ENCODE peak calls at places on chromosome 4, in six cellular contexts. P is K562, S is H1, A is HCT116, I is IMR-90, Y is HepG2. R is an unnamed sample.

GRCh38 chr4:55356991-55357461 is 11.0 kb downstream of the SRD5A3 start:
- DNase-seq in P (no peak), S (peak; percentile 33), A (no peak), I (peak; percentile 44), Y (peak; percentile 42), R (no peak)

GRCh38 chr4:137674066-137674465 is 141.8 kb upstream of the PCDH18 start:
- DNase-seq in P (no peak), S (no peak), A (no peak), I (peak; percentile 77), Y (no peak), R (no peak)

GRCh38 chr4:54499308-54500074 is 158.3 kb upstream of the KIT start:
- DNase-seq in P (peak; percentile 69), S (no peak), A (no peak), I (peak; percentile 5), Y (no peak), R (no peak)

GRCh38 chr4:3670521-3671519 is 95.4 kb upstream of the ADRA2C start:
- DNase-seq in P (no peak), S (no peak), A (no peak), I (no peak), Y (no peak), R (no peak)

GRCh38 chr4:768995-769394 is 56.9 kb downstream of the CPLX1 start:
- DNase-seq in P (no peak), S (no peak), A (no peak), I (no peak), Y (no peak), R (no peak)

GRCh38 chr4:63316633-63317032 is 1092.6 kb downstream of the TECRL start:
- DNase-seq in P (no peak), S (no peak), A (no peak), I (no peak), Y (no peak), R (no peak)

GRCh38 chr4:183632689-183633088 is 26.3 kb downstream of the RWDD4 start:
- DNase-seq in P (peak; percentile 77), S (no peak), A (no peak), I (no peak), Y (no peak), R (no peak)

GRCh38 chr4:53563824-53564223 is 27.5 kb downstream of the LNX1 start:
- DNase-seq in P (no peak), S (no peak), A (no peak), I (peak; percentile 89), Y (no peak), R (no peak)

GRCh38 chr4:5500165-5500564 is 208.2 kb downstream of the EVC2 start:
- DNase-seq in P (no peak), S (no peak), A (no peak), I (peak; percentile 58), Y (no peak), R (peak; percentile 32)

GRCh38 chr4:189974056-189974455 is 33.4 kb downstream of the FRG1 start:
- DNase-seq in P (peak; percentile 35), S (no peak), A (peak; percentile 38), I (no peak), Y (peak; percentile 15), R (peak; percentile 6)

DNA sequence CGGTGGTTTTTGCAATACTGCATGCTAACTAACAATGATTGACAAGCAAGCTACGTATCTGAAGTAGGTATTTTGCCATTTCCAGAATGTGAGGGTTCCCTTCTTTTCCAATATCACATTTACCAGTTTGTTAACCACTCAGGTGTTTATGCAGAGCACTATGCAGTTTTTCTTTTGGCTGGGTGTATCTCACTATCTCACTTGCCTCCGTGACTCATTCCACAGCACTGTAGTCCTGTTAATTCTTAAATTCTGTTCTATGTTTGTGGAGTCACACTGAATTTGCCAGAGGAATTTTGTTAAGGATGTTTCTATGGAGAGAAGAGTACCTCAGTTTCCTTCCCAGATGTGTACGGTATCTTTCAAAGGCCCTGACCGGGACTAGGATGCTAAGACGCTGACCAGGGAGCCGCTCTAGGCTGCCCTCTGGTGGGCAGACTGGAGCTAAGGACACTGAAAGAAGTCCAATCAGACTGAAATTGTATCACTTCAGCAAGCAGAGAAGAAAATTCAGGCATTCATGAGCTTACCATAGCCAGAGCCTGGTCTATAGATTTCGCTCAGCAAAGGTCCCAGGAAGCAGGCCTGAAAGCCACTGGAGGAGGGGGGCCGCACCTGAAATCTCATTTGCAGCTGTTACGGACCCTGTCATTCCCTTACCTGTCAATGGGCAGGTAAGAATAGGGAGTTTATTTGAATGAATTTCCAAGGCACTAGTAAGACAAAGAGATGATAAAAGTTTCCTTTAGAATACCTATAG is 388.4 kb upstream of the SPOCK3 start:
- DNase-seq in P (peak; percentile 50), S (peak; percentile 81), A (peak; percentile 46), I (peak; percentile 19), Y (peak; percentile 10), R (peak; percentile 45)
- TF ChIP-seq CEBPB in P (no peak), S (no peak), A (no peak), I (no peak), Y (no peak), R (no peak)

GRCh38 chr4:142566243-142566642 is 279.9 kb downstream of the INPP4B start:
- DNase-seq in P (no peak), S (no peak), A (no peak), I (no peak), Y (no peak), R (no peak)

GRCh38 chr4:142565771-142566170 is 280.3 kb downstream of the INPP4B start:
- DNase-seq in P (no peak), S (no peak), A (no peak), I (no peak), Y (no peak), R (no peak)

GRCh38 chr4:142566780-142567179 is 279.3 kb downstream of the INPP4B start:
- DNase-seq in P (no peak), S (no peak), A (no peak), I (no peak), Y (no peak), R (no peak)

GRCh38 chr4:142567620-142568451 is 278.3 kb downstream of the INPP4B start:
- DNase-seq in P (no peak), S (no peak), A (no peak), I (peak; percentile 47), Y (no peak), R (no peak)

DNA sequence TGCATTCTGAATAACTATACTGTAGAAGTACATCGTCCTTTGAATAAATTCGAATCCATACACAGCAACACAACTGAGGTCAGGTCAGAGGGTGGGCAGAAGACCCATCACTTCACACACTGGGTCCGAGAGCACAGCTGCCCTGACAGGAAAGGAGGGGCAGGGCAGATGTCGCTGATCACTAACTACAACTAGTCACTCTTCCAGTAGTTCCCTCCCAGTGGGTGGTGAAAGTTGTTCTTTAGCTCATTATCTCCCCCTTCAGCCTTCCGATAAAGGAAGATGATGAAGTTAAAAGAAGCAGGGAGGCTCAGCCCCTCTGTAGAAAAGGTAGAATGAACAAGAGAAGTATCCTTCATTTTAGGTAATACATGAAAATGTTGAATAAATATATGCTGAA is 278.9 kb downstream of the INPP4B start:
- DNase-seq in P (no peak), S (peak; percentile 49), A (peak; percentile 51), I (no peak), Y (no peak), R (peak; percentile 4)
- TF ChIP-seq CEBPB in P (no peak), S (no peak), A (no peak), I (no peak), Y (no peak), R (no peak)

GRCh38 chr4:111449657-111450056 is 695.6 kb upstream of the FAM241A start:
- DNase-seq in P (no peak), S (no peak), A (no peak), I (peak; percentile 2), Y (no peak), R (no peak)

GRCh38 chr4:111453216-111453615 is 692.0 kb upstream of the FAM241A start:
- DNase-seq in P (no peak), S (no peak), A (no peak), I (no peak), Y (no peak), R (no peak)

GRCh38 chr4:111450867-111451266 is 694.4 kb upstream of the FAM241A start:
- DNase-seq in P (no peak), S (no peak), A (no peak), I (peak; percentile 41), Y (no peak), R (no peak)

DNA sequence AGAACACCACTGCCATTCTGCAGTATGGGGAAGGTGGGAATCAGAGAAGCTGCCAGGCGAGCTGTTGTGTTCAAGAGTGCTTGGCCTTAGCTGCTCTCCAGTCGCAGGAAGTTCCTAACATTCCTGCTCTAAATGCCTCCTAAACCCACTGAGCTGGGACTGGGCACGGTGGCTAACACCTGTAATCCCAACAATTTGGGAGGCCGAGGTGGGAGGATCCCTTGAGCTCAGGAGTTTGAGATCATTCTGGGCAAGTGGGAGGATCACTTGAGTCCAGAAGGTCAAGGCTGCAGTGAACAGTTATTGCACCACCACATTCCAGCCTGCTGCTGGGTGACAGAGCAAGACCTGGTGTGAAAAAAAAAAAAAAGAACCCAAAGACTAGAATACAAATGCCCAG is 690.3 kb upstream of the FAM241A start:
- DNase-seq in P (no peak), S (peak; percentile 45), A (no peak), I (no peak), Y (peak; percentile 45), R (no peak)
- TF ChIP-seq CEBPB in P (no peak), S (no peak), A (no peak), I (no peak), Y (peak; percentile 66), R (no peak)

GRCh38 chr4:108646706-108647105 is 3.7 kb upstream of the OSTC start:
- DNase-seq in P (no peak), S (no peak), A (no peak), I (no peak), Y (no peak), R (no peak)

GRCh38 chr4:108649863-108650211 is 562 bp upstream of the OSTC start:
- DNase-seq in P (no peak), S (no peak), A (no peak), I (no peak), Y (no peak), R (no peak)

GRCh38 chr4:108644237-108644636 is 6.2 kb upstream of the OSTC start:
- DNase-seq in P (no peak), S (no peak), A (no peak), I (peak; percentile 21), Y (no peak), R (no peak)
- TF ChIP-seq CEBPB in P (no peak), S (no peak), A (no peak), I (no peak), Y (no peak), R (no peak)

GRCh38 chr4:110480031-110480549 is 4.1 kb downstream of the ENPEP start:
- DNase-seq in P (peak; percentile 8), S (no peak), A (no peak), I (peak; percentile 94), Y (no peak), R (no peak)
- TF ChIP-seq CEBPB in P (no peak), S (no peak), A (no peak), I (peak; percentile 78), Y (no peak), R (no peak)

DNA sequence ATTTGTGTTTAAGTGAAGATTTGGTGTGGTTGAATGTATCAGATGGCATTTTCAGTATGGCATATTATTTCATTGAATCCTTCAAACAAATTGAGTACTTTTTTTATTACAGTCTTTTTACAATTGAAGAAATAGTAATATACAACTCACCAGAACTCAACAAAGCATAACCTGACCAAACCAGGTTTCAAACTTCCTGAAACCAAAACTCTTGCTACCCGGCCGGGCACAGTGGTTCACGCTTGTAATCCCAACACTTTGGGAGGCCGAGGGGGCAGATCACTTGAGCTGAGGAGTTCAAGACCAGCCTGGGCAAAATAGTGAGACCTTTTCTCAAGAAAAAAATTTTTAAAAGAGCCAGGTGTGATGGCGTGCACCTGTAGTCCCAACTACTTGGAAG is 94.2 kb downstream of the UBE2K start:
- DNase-seq in P (no peak), S (no peak), A (no peak), I (no peak), Y (no peak), R (no peak)
- TF ChIP-seq CEBPB in P (no peak), S (no peak), A (no peak), I (no peak), Y (no peak), R (no peak)

GRCh38 chr4:29540439-29541102 is 1179.6 kb upstream of the PCDH7 start:
- DNase-seq in P (no peak), S (no peak), A (no peak), I (peak; percentile 36), Y (no peak), R (no peak)
- TF ChIP-seq CEBPB in P (no peak), S (no peak), A (no peak), I (no peak), Y (no peak), R (no peak)

R was measured in A549.